ENCODE peak calls at places on chromosomes 12 and 14, in five cellular contexts. W, U, R, Z and B are unnamed samples.

GRCh38 chr12:989051-989450 is 2.0 kb upstream of the ERC1 start:
- DNase-seq in R (no peak), U (no peak), W (no peak), Z (no peak), B (no peak)

GRCh38 chr14:81418057-81418790 is 18.1 kb upstream of the STON2 start:
- DNase-seq in U (no peak), W (no peak), Z (no peak), R (no peak), B (no peak)

GRCh38 chr12:77855548-77855947 is 24.9 kb downstream of the NAV3 start:
- DNase-seq in Z (no peak), W (no peak), R (no peak), U (no peak), B (peak)

GRCh38 chr12:32549675-32550079 is 129.4 kb upstream of the DNM1L start:
- DNase-seq in U (no peak), W (no peak), R (no peak), Z (no peak), B (peak)

GRCh38 chr12:132508860-132509732 is 19.1 kb downstream of the FBRSL1 start:
- DNase-seq in R (no peak), W (no peak), U (no peak), Z (no peak), B (no peak)

GRCh38 chr12:93223440-93224426 is 154.0 kb upstream of the NUDT4 start:
- DNase-seq in Z (peak), W (no peak), R (no peak), U (no peak), B (no peak)

GRCh38 chr12:132319991-132320570 is 9.3 kb downstream of the GALNT9 start:
- DNase-seq in W (no peak), U (no peak), Z (no peak), R (no peak), B (no peak)

GRCh38 chr14:68820536-68820935 is 27.7 kb upstream of the ZFP36L1 start:
- DNase-seq in U (no peak), R (no peak), W (no peak), Z (no peak), B (no peak)

GRCh38 chr12:92496790-92497189 is 206.0 kb upstream of the PLEKHG7 start:
- DNase-seq in Z (no peak), W (no peak), U (no peak), R (no peak), B (no peak)

GRCh38 chr14:103532216-103533136 is 3.5 kb downstream of the TRMT61A start:
- DNase-seq in R (no peak), W (no peak), U (no peak), Z (no peak), B (no peak)

GRCh38 chr14:50775357-50775756 is 55.6 kb downstream of the NIN start:
- DNase-seq in R (no peak), W (no peak), Z (no peak), U (no peak), B (no peak)

GRCh38 chr14:104361921-104362681 is 217.5 kb upstream of the C14orf180 start:
- DNase-seq in Z (no peak), U (no peak), W (no peak), R (no peak), B (peak)

GRCh38 chr12:108098374-108098773 is 30.7 kb upstream of the WSCD2 start:
- DNase-seq in R (no peak), W (no peak), Z (no peak), U (no peak), B (no peak)

GRCh38 chr12:52692253-52692652 is 11.1 kb downstream of the KRT77 start:
- DNase-seq in W (no peak), U (peak), R (no peak), Z (no peak), B (peak)

GRCh38 chr12:14975451-14975850 is 2.6 kb downstream of the PDE6H start:
- DNase-seq in R (no peak), U (no peak), W (no peak), Z (no peak), B (no peak)

GRCh38 chr12:6451348-6452244 is at the start of gene TAPBPL:
- DNase-seq in W (peak), R (no peak), Z (peak), U (peak), B (peak)

GRCh38 chr14:58882577-58883018 is 244.8 kb downstream of the DACT1 start:
- DNase-seq in W (no peak), U (peak), R (no peak), Z (no peak), B (no peak)

GRCh38 chr12:101795786-101796185 is 35.0 kb downstream of the GNPTAB start:
- DNase-seq in R (no peak), Z (no peak), W (no peak), U (no peak), B (no peak)

GRCh38 chr12:4089147-4089606 is 184.4 kb upstream of the CCND2 start:
- DNase-seq in R (no peak), U (peak), W (no peak), Z (no peak), B (no peak)

GRCh38 chr12:93583993-93584392 is 11.5 kb downstream of the SOCS2 start:
- DNase-seq in W (no peak), U (no peak), Z (no peak), R (no peak), B (no peak)

GRCh38 chr12:47458273-47458672 is 247.6 kb downstream of the RPAP3 start:
- DNase-seq in U (no peak), Z (no peak), R (no peak), W (no peak), B (no peak)

GRCh38 chr12:132071001-132071810 is 72.9 kb downstream of the DDX51 start:
- DNase-seq in W (no peak), U (no peak), Z (no peak), R (no peak), B (no peak)

GRCh38 chr14:90140956-90141316 is 79.1 kb downstream of the KCNK13 start:
- DNase-seq in R (no peak), Z (no peak), W (no peak), U (no peak), B (no peak)

GRCh38 chr12:3458041-3458440 is 33.0 kb upstream of the PRMT8 start:
- DNase-seq in R (no peak), W (no peak), Z (no peak), U (no peak), B (no peak)

GRCh38 chr12:111842556-111843396 is 748 bp downstream of the MAPKAPK5 start:
- DNase-seq in U (no peak), Z (peak), W (no peak), R (no peak), B (no peak)

GRCh38 chr12:127293507-127294310 is 973.3 kb upstream of the TMEM132C start:
- DNase-seq in R (no peak), W (no peak), Z (peak), U (peak), B (peak)

GRCh38 chr12:112164326-112164660 is 38.9 kb downstream of the TRAFD1 start:
- DNase-seq in W (no peak), Z (no peak), U (no peak), R (no peak), B (no peak)

GRCh38 chr14:74616507-74616906 is 4.5 kb upstream of the LTBP2 start:
- DNase-seq in U (no peak), Z (peak), W (no peak), R (no peak), B (no peak)

GRCh38 chr14:21024668-21025373 is at the start of gene NDRG2:
- DNase-seq in Z (peak), W (no peak), U (peak), R (peak), B (peak)

GRCh38 chr14:73153272-73153671 is 17.0 kb downstream of the PSEN1 start:
- DNase-seq in W (no peak), R (no peak), Z (no peak), U (no peak), B (no peak)

GRCh38 chr14:57889245-57889644 is 23.4 kb upstream of the SLC35F4 start:
- DNase-seq in U (no peak), R (no peak), W (peak), Z (no peak), B (no peak)

GRCh38 chr12:108905725-108906124 is 25.8 kb downstream of the DAO start:
- DNase-seq in W (no peak), Z (peak), R (no peak), U (no peak), B (no peak)

GRCh38 chr12:55820679-55821078 is 2.8 kb downstream of the ORMDL2 start:
- DNase-seq in R (no peak), U (no peak), Z (no peak), W (no peak), B (no peak)
- TF ChIP-seq CTCF in R (peak), U (no peak), Z (no peak), W (no peak), B (no peak)

GRCh38 chr14:70254476-70254961 is 65.8 kb upstream of the SLC8A3 start:
- DNase-seq in W (no peak), R (peak), Z (no peak), U (peak), B (peak)

GRCh38 chr14:70259420-70259819 is 70.7 kb upstream of the SLC8A3 start:
- DNase-seq in U (no peak), W (no peak), R (no peak), Z (no peak), B (no peak)

DNA sequence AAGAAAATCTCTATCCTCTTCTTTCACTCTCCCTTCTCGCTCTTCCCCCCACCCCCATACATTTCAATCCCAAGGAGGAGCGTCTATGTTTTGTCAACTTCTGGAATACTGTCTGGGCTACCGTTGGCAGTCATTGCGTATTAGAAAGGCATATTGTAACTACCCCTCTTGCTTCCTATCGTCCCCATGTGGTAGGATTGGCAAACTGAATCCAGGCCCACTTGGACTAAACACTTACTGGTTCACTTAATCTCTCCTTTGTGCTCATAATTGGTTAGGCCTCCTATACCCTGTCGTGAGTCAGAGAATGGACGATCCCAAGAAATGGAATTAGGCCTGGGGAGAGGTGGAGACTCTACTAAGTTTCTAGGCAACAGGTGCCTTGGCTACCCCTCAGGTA is 68.8 kb upstream of the SLC8A3 start:
- DNase-seq in Z (peak), W (no peak), R (no peak), U (no peak), B (no peak)
- TF ChIP-seq CTCF in Z (no peak), W (no peak), R (peak), U (no peak), B (peak)

GRCh38 chr14:53180272-53181221 is 27.4 kb upstream of the DDHD1 start:
- DNase-seq in Z (no peak), R (no peak), W (no peak), U (peak), B (no peak)
- TF ChIP-seq CTCF in Z (no peak), R (peak), W (peak), U (no peak), B (no peak)

DNA sequence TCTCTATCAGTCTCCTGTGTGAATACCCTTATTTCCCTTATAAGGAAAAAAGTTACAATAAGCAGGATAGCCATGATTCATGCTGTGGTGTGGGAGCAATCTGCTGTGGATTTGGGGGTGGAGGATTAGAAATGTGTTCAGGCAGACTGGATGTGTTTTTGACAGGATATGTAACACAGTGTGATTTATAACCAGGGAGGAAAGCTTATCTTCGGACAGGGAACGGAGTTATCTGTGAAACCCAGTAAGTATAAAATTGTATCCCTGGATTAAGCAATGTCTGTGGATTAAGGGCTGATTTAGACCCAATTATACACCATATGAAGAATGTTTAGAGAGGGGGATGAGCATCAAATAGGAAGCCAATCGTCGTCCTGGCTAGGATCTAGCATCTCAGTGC is 68.8 kb downstream of the DAD1 start:
- DNase-seq in R (no peak), Z (no peak), U (no peak), W (no peak), B (no peak)
- TF ChIP-seq CTCF in R (no peak), Z (no peak), U (no peak), W (no peak), B (no peak)